ENCODE peak calls at places on chromosomes 12 and 14, in nine cellular contexts. One of them, this sample, is unnamed.

GRCh38 chr14:100212476-100213333 is 26.2 kb upstream of the YY1 start:
- DNase-seq in T follicular helper cell: no peak
- DNase-seq in Kasumi-1: no peak
- DNase-seq in activated CD8-positive, alpha-beta memory T cell treated with anti-CD3 and anti-CD28 coated beads for 48 hours: no peak
- DNase-seq in omental fat pad: no peak
- DNase-seq in glutamatergic neuron: no peak
- DNase-seq in D341Med: no peak
- DNase-seq in GM23338: no peak
- DNase-seq in OCI-M1: no peak
- DNase-seq in this sample: no peak

GRCh38 chr12:78483767-78484315 is 380.7 kb upstream of the SYT1 start:
- DNase-seq in glutamatergic neuron: no peak
- DNase-seq in T follicular helper cell: no peak
- DNase-seq in activated CD8-positive, alpha-beta memory T cell treated with anti-CD3 and anti-CD28 coated beads for 48 hours: no peak
- DNase-seq in Kasumi-1: no peak
- DNase-seq in omental fat pad: no peak
- DNase-seq in D341Med: no peak
- DNase-seq in OCI-M1: no peak
- DNase-seq in GM23338: no peak
- DNase-seq in this sample: no peak

GRCh38 chr12:106646472-106646871 is 63.7 kb downstream of the RFX4 start:
- DNase-seq in D341Med: no peak
- DNase-seq in OCI-M1: no peak
- DNase-seq in Kasumi-1: no peak
- DNase-seq in T follicular helper cell: no peak
- DNase-seq in activated CD8-positive, alpha-beta memory T cell treated with anti-CD3 and anti-CD28 coated beads for 48 hours: no peak
- DNase-seq in omental fat pad: no peak
- DNase-seq in glutamatergic neuron: no peak
- DNase-seq in GM23338: no peak
- DNase-seq in this sample: no peak

GRCh38 chr14:68772761-68773381 is 20.0 kb downstream of the ZFP36L1 start:
- DNase-seq in OCI-M1: no peak
- DNase-seq in Kasumi-1: no peak
- DNase-seq in D341Med: no peak
- DNase-seq in omental fat pad: no peak
- DNase-seq in activated CD8-positive, alpha-beta memory T cell treated with anti-CD3 and anti-CD28 coated beads for 48 hours: no peak
- DNase-seq in glutamatergic neuron: peak; percentile 4
- DNase-seq in T follicular helper cell: no peak
- DNase-seq in GM23338: no peak
- DNase-seq in this sample: no peak

GRCh38 chr12:115306380-115306779 is 622.4 kb upstream of the TBX3 start:
- DNase-seq in OCI-M1: no peak
- DNase-seq in omental fat pad: no peak
- DNase-seq in glutamatergic neuron: no peak
- DNase-seq in D341Med: no peak
- DNase-seq in T follicular helper cell: no peak
- DNase-seq in GM23338: no peak
- DNase-seq in activated CD8-positive, alpha-beta memory T cell treated with anti-CD3 and anti-CD28 coated beads for 48 hours: no peak
- DNase-seq in Kasumi-1: no peak
- DNase-seq in this sample: no peak

GRCh38 chr14:64815257-64815656 is 64.5 kb downstream of the SPTB start:
- DNase-seq in T follicular helper cell: no peak
- DNase-seq in activated CD8-positive, alpha-beta memory T cell treated with anti-CD3 and anti-CD28 coated beads for 48 hours: no peak
- DNase-seq in OCI-M1: no peak
- DNase-seq in omental fat pad: no peak
- DNase-seq in GM23338: no peak
- DNase-seq in Kasumi-1: no peak
- DNase-seq in glutamatergic neuron: no peak
- DNase-seq in D341Med: no peak
- DNase-seq in this sample: no peak

GRCh38 chr12:53752651-53753050 is 872 bp upstream of the CISTR start:
- DNase-seq in GM23338: no peak
- DNase-seq in omental fat pad: no peak
- DNase-seq in T follicular helper cell: no peak
- DNase-seq in OCI-M1: no peak
- DNase-seq in glutamatergic neuron: no peak
- DNase-seq in D341Med: no peak
- DNase-seq in Kasumi-1: no peak
- DNase-seq in activated CD8-positive, alpha-beta memory T cell treated with anti-CD3 and anti-CD28 coated beads for 48 hours: no peak
- DNase-seq in this sample: no peak

GRCh38 chr12:114241973-114242434 is 163.9 kb downstream of the TBX5 start:
- DNase-seq in Kasumi-1: no peak
- DNase-seq in GM23338: peak; percentile 37
- DNase-seq in OCI-M1: no peak
- DNase-seq in D341Med: no peak
- DNase-seq in glutamatergic neuron: no peak
- DNase-seq in activated CD8-positive, alpha-beta memory T cell treated with anti-CD3 and anti-CD28 coated beads for 48 hours: no peak
- DNase-seq in omental fat pad: no peak
- DNase-seq in T follicular helper cell: no peak
- DNase-seq in this sample: no peak

GRCh38 chr12:2509137-2509536 is 285.6 kb upstream of the FKBP4 start:
- DNase-seq in Kasumi-1: no peak
- DNase-seq in OCI-M1: no peak
- DNase-seq in omental fat pad: no peak
- DNase-seq in GM23338: no peak
- DNase-seq in T follicular helper cell: no peak
- DNase-seq in glutamatergic neuron: no peak
- DNase-seq in D341Med: no peak
- DNase-seq in activated CD8-positive, alpha-beta memory T cell treated with anti-CD3 and anti-CD28 coated beads for 48 hours: no peak
- DNase-seq in this sample: no peak

GRCh38 chr12:68521848-68522502 is 88.7 kb upstream of the RAP1B start:
- DNase-seq in activated CD8-positive, alpha-beta memory T cell treated with anti-CD3 and anti-CD28 coated beads for 48 hours: no peak
- DNase-seq in GM23338: no peak
- DNase-seq in OCI-M1: no peak
- DNase-seq in glutamatergic neuron: no peak
- DNase-seq in omental fat pad: no peak
- DNase-seq in D341Med: no peak
- DNase-seq in Kasumi-1: no peak
- DNase-seq in T follicular helper cell: no peak
- DNase-seq in this sample: no peak

GRCh38 chr14:58716706-58717105 is 78.9 kb downstream of the DACT1 start:
- DNase-seq in glutamatergic neuron: no peak
- DNase-seq in GM23338: no peak
- DNase-seq in T follicular helper cell: no peak
- DNase-seq in OCI-M1: peak; percentile 10
- DNase-seq in omental fat pad: no peak
- DNase-seq in Kasumi-1: no peak
- DNase-seq in D341Med: no peak
- DNase-seq in activated CD8-positive, alpha-beta memory T cell treated with anti-CD3 and anti-CD28 coated beads for 48 hours: no peak
- DNase-seq in this sample: no peak

GRCh38 chr12:7031306-7031705 is 13.0 kb upstream of the LPCAT3 start:
- DNase-seq in activated CD8-positive, alpha-beta memory T cell treated with anti-CD3 and anti-CD28 coated beads for 48 hours: no peak
- DNase-seq in GM23338: no peak
- DNase-seq in T follicular helper cell: no peak
- DNase-seq in OCI-M1: no peak
- DNase-seq in D341Med: no peak
- DNase-seq in glutamatergic neuron: no peak
- DNase-seq in omental fat pad: no peak
- DNase-seq in Kasumi-1: no peak
- DNase-seq in this sample: no peak

GRCh38 chr12:115599251-115599811 is 678.2 kb downstream of the MED13L start:
- DNase-seq in OCI-M1: no peak
- DNase-seq in glutamatergic neuron: peak; percentile 73
- DNase-seq in omental fat pad: no peak
- DNase-seq in activated CD8-positive, alpha-beta memory T cell treated with anti-CD3 and anti-CD28 coated beads for 48 hours: no peak
- DNase-seq in D341Med: no peak
- DNase-seq in GM23338: peak; percentile 47
- DNase-seq in Kasumi-1: no peak
- DNase-seq in T follicular helper cell: no peak
- DNase-seq in this sample: no peak

GRCh38 chr12:12716151-12716844 is 870 bp upstream of the CDKN1B start:
- DNase-seq in OCI-M1: no peak
- DNase-seq in Kasumi-1: no peak
- DNase-seq in glutamatergic neuron: no peak
- DNase-seq in GM23338: peak; percentile 34
- DNase-seq in D341Med: no peak
- DNase-seq in omental fat pad: no peak
- DNase-seq in T follicular helper cell: no peak
- DNase-seq in activated CD8-positive, alpha-beta memory T cell treated with anti-CD3 and anti-CD28 coated beads for 48 hours: no peak
- DNase-seq in this sample: no peak

GRCh38 chr12:49292729-49293055 is 2.3 kb upstream of the PRPH start:
- DNase-seq in glutamatergic neuron: no peak
- DNase-seq in Kasumi-1: no peak
- DNase-seq in OCI-M1: no peak
- DNase-seq in omental fat pad: no peak
- DNase-seq in activated CD8-positive, alpha-beta memory T cell treated with anti-CD3 and anti-CD28 coated beads for 48 hours: no peak
- DNase-seq in D341Med: no peak
- DNase-seq in GM23338: no peak
- DNase-seq in T follicular helper cell: no peak
- DNase-seq in this sample: no peak

GRCh38 chr14:52268191-52269061 is 928 bp downstream of the PTGDR start:
- DNase-seq in D341Med: peak; percentile 60
- DNase-seq in glutamatergic neuron: peak; percentile 52
- DNase-seq in GM23338: peak; percentile 61
- DNase-seq in OCI-M1: no peak
- DNase-seq in activated CD8-positive, alpha-beta memory T cell treated with anti-CD3 and anti-CD28 coated beads for 48 hours: no peak
- DNase-seq in omental fat pad: no peak
- DNase-seq in Kasumi-1: no peak
- DNase-seq in T follicular helper cell: no peak
- DNase-seq in this sample: no peak

GRCh38 chr12:10331642-10332239 is 24.1 kb downstream of the KLRD1 start:
- DNase-seq in glutamatergic neuron: no peak
- DNase-seq in activated CD8-positive, alpha-beta memory T cell treated with anti-CD3 and anti-CD28 coated beads for 48 hours: no peak
- DNase-seq in GM23338: peak; percentile 72
- DNase-seq in D341Med: peak; percentile 55
- DNase-seq in T follicular helper cell: no peak
- DNase-seq in OCI-M1: peak; percentile 82
- DNase-seq in Kasumi-1: peak; percentile 57
- DNase-seq in omental fat pad: no peak
- DNase-seq in this sample: peak; percentile 15

GRCh38 chr12:123958462-123958861 is 14.2 kb downstream of the CCDC92 start:
- DNase-seq in D341Med: no peak
- DNase-seq in omental fat pad: no peak
- DNase-seq in GM23338: no peak
- DNase-seq in OCI-M1: no peak
- DNase-seq in activated CD8-positive, alpha-beta memory T cell treated with anti-CD3 and anti-CD28 coated beads for 48 hours: no peak
- DNase-seq in T follicular helper cell: no peak
- DNase-seq in Kasumi-1: no peak
- DNase-seq in glutamatergic neuron: no peak
- DNase-seq in this sample: no peak

GRCh38 chr12:5094550-5094949 is 50.9 kb downstream of the KCNA5 start:
- DNase-seq in OCI-M1: no peak
- DNase-seq in omental fat pad: no peak
- DNase-seq in Kasumi-1: no peak
- DNase-seq in glutamatergic neuron: no peak
- DNase-seq in activated CD8-positive, alpha-beta memory T cell treated with anti-CD3 and anti-CD28 coated beads for 48 hours: no peak
- DNase-seq in GM23338: no peak
- DNase-seq in T follicular helper cell: no peak
- DNase-seq in D341Med: no peak
- DNase-seq in this sample: no peak

GRCh38 chr12:102216086-102216691 is 18.6 kb upstream of the PMCH start:
- DNase-seq in GM23338: no peak
- DNase-seq in D341Med: no peak
- DNase-seq in activated CD8-positive, alpha-beta memory T cell treated with anti-CD3 and anti-CD28 coated beads for 48 hours: no peak
- DNase-seq in omental fat pad: no peak
- DNase-seq in OCI-M1: peak; percentile 60
- DNase-seq in Kasumi-1: no peak
- DNase-seq in glutamatergic neuron: no peak
- DNase-seq in T follicular helper cell: no peak
- DNase-seq in this sample: peak; percentile 27

GRCh38 chr14:80523518-80524117 is 312.3 kb upstream of the DIO2 start:
- DNase-seq in OCI-M1: no peak
- DNase-seq in omental fat pad: no peak
- DNase-seq in glutamatergic neuron: no peak
- DNase-seq in activated CD8-positive, alpha-beta memory T cell treated with anti-CD3 and anti-CD28 coated beads for 48 hours: no peak
- DNase-seq in Kasumi-1: no peak
- DNase-seq in D341Med: no peak
- DNase-seq in T follicular helper cell: no peak
- DNase-seq in GM23338: no peak
- DNase-seq in this sample: no peak

GRCh38 chr12:21418403-21418802 is 19.1 kb upstream of the PYROXD1 start:
- DNase-seq in glutamatergic neuron: no peak
- DNase-seq in Kasumi-1: no peak
- DNase-seq in GM23338: no peak
- DNase-seq in OCI-M1: no peak
- DNase-seq in T follicular helper cell: no peak
- DNase-seq in D341Med: no peak
- DNase-seq in activated CD8-positive, alpha-beta memory T cell treated with anti-CD3 and anti-CD28 coated beads for 48 hours: no peak
- DNase-seq in omental fat pad: no peak
- DNase-seq in this sample: no peak

GRCh38 chr12:28700161-28700560 is 448.9 kb upstream of the FAR2 start:
- DNase-seq in GM23338: no peak
- DNase-seq in omental fat pad: no peak
- DNase-seq in glutamatergic neuron: no peak
- DNase-seq in T follicular helper cell: no peak
- DNase-seq in Kasumi-1: no peak
- DNase-seq in activated CD8-positive, alpha-beta memory T cell treated with anti-CD3 and anti-CD28 coated beads for 48 hours: no peak
- DNase-seq in D341Med: no peak
- DNase-seq in OCI-M1: no peak
- DNase-seq in this sample: no peak

GRCh38 chr12:105775351-105775750 is 363.4 kb downstream of the NUAK1 start:
- DNase-seq in T follicular helper cell: no peak
- DNase-seq in Kasumi-1: no peak
- DNase-seq in OCI-M1: no peak
- DNase-seq in GM23338: no peak
- DNase-seq in activated CD8-positive, alpha-beta memory T cell treated with anti-CD3 and anti-CD28 coated beads for 48 hours: no peak
- DNase-seq in D341Med: no peak
- DNase-seq in glutamatergic neuron: no peak
- DNase-seq in omental fat pad: no peak
- DNase-seq in this sample: no peak

GRCh38 chr12:26614217-26614616 is 218.8 kb downstream of the ITPR2 start:
- DNase-seq in Kasumi-1: peak; percentile 40
- DNase-seq in glutamatergic neuron: peak; percentile 61
- DNase-seq in omental fat pad: no peak
- DNase-seq in activated CD8-positive, alpha-beta memory T cell treated with anti-CD3 and anti-CD28 coated beads for 48 hours: no peak
- DNase-seq in T follicular helper cell: no peak
- DNase-seq in GM23338: peak; percentile 71
- DNase-seq in OCI-M1: peak; percentile 60
- DNase-seq in D341Med: peak; percentile 60
- DNase-seq in this sample: no peak

GRCh38 chr12:93130371-93131049 is 201.4 kb upstream of the EEA1 start:
- DNase-seq in omental fat pad: no peak
- DNase-seq in Kasumi-1: no peak
- DNase-seq in D341Med: no peak
- DNase-seq in GM23338: no peak
- DNase-seq in activated CD8-positive, alpha-beta memory T cell treated with anti-CD3 and anti-CD28 coated beads for 48 hours: no peak
- DNase-seq in glutamatergic neuron: no peak
- DNase-seq in OCI-M1: no peak
- DNase-seq in T follicular helper cell: no peak
- DNase-seq in this sample: no peak

GRCh38 chr12:47984331-47984801 is 19.9 kb downstream of the COL2A1 start:
- DNase-seq in Kasumi-1: no peak
- DNase-seq in OCI-M1: no peak
- DNase-seq in omental fat pad: no peak
- DNase-seq in D341Med: no peak
- DNase-seq in T follicular helper cell: no peak
- DNase-seq in GM23338: no peak
- DNase-seq in activated CD8-positive, alpha-beta memory T cell treated with anti-CD3 and anti-CD28 coated beads for 48 hours: no peak
- DNase-seq in glutamatergic neuron: no peak
- DNase-seq in this sample: no peak

GRCh38 chr14:33457021-33457420 is 493.9 kb downstream of the EGLN3 start:
- DNase-seq in glutamatergic neuron: no peak
- DNase-seq in GM23338: no peak
- DNase-seq in OCI-M1: no peak
- DNase-seq in omental fat pad: no peak
- DNase-seq in D341Med: no peak
- DNase-seq in activated CD8-positive, alpha-beta memory T cell treated with anti-CD3 and anti-CD28 coated beads for 48 hours: no peak
- DNase-seq in Kasumi-1: no peak
- DNase-seq in T follicular helper cell: no peak
- DNase-seq in this sample: no peak

GRCh38 chr14:37143500-37143874 is 28.9 kb downstream of the SLC25A21 start:
- DNase-seq in T follicular helper cell: no peak
- DNase-seq in glutamatergic neuron: no peak
- DNase-seq in D341Med: no peak
- DNase-seq in OCI-M1: peak; percentile 40
- DNase-seq in Kasumi-1: peak; percentile 52
- DNase-seq in GM23338: no peak
- DNase-seq in activated CD8-positive, alpha-beta memory T cell treated with anti-CD3 and anti-CD28 coated beads for 48 hours: no peak
- DNase-seq in omental fat pad: no peak
- DNase-seq in this sample: no peak

GRCh38 chr12:130435826-130436225 is 98.1 kb downstream of the PIWIL1 start:
- DNase-seq in D341Med: no peak
- DNase-seq in activated CD8-positive, alpha-beta memory T cell treated with anti-CD3 and anti-CD28 coated beads for 48 hours: no peak
- DNase-seq in T follicular helper cell: no peak
- DNase-seq in GM23338: no peak
- DNase-seq in omental fat pad: no peak
- DNase-seq in glutamatergic neuron: no peak
- DNase-seq in OCI-M1: no peak
- DNase-seq in Kasumi-1: no peak
- DNase-seq in this sample: no peak

GRCh38 chr14:39005044-39005736 is 97.8 kb downstream of the SEC23A start:
- DNase-seq in D341Med: no peak
- DNase-seq in omental fat pad: no peak
- DNase-seq in activated CD8-positive, alpha-beta memory T cell treated with anti-CD3 and anti-CD28 coated beads for 48 hours: no peak
- DNase-seq in glutamatergic neuron: no peak
- DNase-seq in OCI-M1: peak; percentile 46
- DNase-seq in T follicular helper cell: no peak
- DNase-seq in GM23338: no peak
- DNase-seq in Kasumi-1: no peak
- DNase-seq in this sample: no peak